ENCODE peak calls at places on chromosomes 7 and 10, in four cellular contexts. A is K562, Y is IMR-90, P is GM12878. H is an unnamed sample.
A peak's percentile ranks its signal among the peaks of the same experiment; 100 is the strongest.

GRCh38 chr7:134114992-134115391 is 12.1 kb upstream of the LRGUK start:
- DNase-seq in A (no peak), Y (no peak), P (no peak), H (no peak)

GRCh38 chr10:73898730-73899400 is 12.1 kb upstream of the PLAU start:
- DNase-seq in A (no peak), Y (peak; percentile 83), P (no peak), H (no peak)

GRCh38 chr10:64573625-64574325 is 1052.6 kb downstream of the REEP3 start:
- DNase-seq in A (no peak), Y (no peak), P (no peak), H (no peak)

GRCh38 chr10:15344876-15345285 is 26.2 kb downstream of the FAM171A1 start:
- DNase-seq in A (no peak), Y (peak; percentile 85), P (no peak), H (peak; percentile 20)

GRCh38 chr7:94391716-94392390 is 2.8 kb upstream of the COL1A2 start:
- DNase-seq in A (no peak), Y (peak; percentile 88), P (no peak), H (no peak)

GRCh38 chr10:110681023-110681681 is 37.0 kb downstream of the RBM20 start:
- DNase-seq in A (peak; percentile 43), Y (peak; percentile 31), P (no peak), H (peak; percentile 81)

GRCh38 chr7:130886438-130887135 is 152.6 kb upstream of the KLF14 start:
- DNase-seq in A (no peak), Y (no peak), P (no peak), H (no peak)

GRCh38 chr10:24814568-24815313 is 91.1 kb upstream of the ARHGAP21 start:
- DNase-seq in A (no peak), Y (peak; percentile 62), P (no peak), H (peak; percentile 63)

GRCh38 chr7:73905360-73905759 is 44.4 kb downstream of the TMEM270 start:
- DNase-seq in A (no peak), Y (no peak), P (no peak), H (no peak)

GRCh38 chr7:1709281-1709680 is 39.2 kb downstream of the ELFN1 start:
- DNase-seq in A (no peak), Y (no peak), P (no peak), H (no peak)

GRCh38 chr7:2006921-2007381 is 225.8 kb downstream of the MAD1L1 start:
- DNase-seq in A (no peak), Y (no peak), P (no peak), H (no peak)

GRCh38 chr10:32386623-32387022 is 39.7 kb upstream of the EPC1 start:
- DNase-seq in A (no peak), Y (peak; percentile 27), P (no peak), H (no peak)

GRCh38 chr10:78049861-78050260 is 16.2 kb downstream of the RPS24 start:
- DNase-seq in A (no peak), Y (no peak), P (no peak), H (no peak)

GRCh38 chr10:78045237-78045636 is 11.6 kb downstream of the RPS24 start:
- DNase-seq in A (no peak), Y (no peak), P (peak; percentile 65), H (no peak)

GRCh38 chr10:78045856-78046255 is 12.2 kb downstream of the RPS24 start:
- DNase-seq in A (no peak), Y (no peak), P (no peak), H (no peak)

GRCh38 chr10:78046711-78047269 is 13.1 kb downstream of the RPS24 start:
- DNase-seq in A (no peak), Y (no peak), P (no peak), H (no peak)

DNA sequence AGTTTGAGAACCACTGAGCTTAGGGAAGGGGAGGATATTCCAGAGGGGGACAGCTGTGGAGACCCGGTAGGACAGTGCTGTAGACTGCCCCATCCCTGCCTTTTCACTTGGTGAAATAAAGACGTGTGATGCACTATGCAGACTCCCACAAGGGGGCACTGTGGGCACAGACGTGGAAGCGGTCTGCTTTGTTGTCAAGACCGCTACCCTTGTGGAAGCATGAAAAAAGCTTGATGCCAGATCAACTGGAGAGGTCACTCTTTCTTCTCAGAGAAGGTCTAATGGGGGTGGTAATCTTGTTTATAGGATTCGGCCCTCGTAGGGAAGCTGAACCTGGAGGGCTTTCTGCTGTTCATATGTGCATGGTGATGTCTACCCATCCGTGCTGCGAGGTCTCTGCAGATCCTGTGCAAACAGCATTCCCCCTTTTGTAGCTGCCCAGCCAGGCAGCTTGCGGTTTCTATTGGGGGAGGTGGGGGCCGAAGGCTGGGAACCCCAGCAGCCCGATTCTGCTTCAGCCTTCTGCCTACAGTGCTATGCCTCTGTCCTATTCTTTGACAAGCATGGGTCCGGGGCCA is 13.7 kb downstream of the RPS24 start:
- DNase-seq in A (peak; percentile 79), Y (peak; percentile 87), P (no peak), H (peak; percentile 86)
- TF ChIP-seq ELK1 in A (no peak), Y (no peak), P (no peak), H (no peak)

GRCh38 chr7:155489862-155490696 is 32.1 kb downstream of the EN2 start:
- DNase-seq in A (no peak), Y (no peak), P (no peak), H (no peak)
- TF ChIP-seq ELK1 in A (no peak), Y (no peak), P (no peak), H (no peak)

GRCh38 chr7:155590215-155591023 is 44.1 kb upstream of the CNPY1 start:
- DNase-seq in A (peak; percentile 47), Y (peak; percentile 16), P (no peak), H (no peak)

GRCh38 chr7:155588468-155588998 is 42.2 kb upstream of the CNPY1 start:
- DNase-seq in A (no peak), Y (no peak), P (no peak), H (no peak)

GRCh38 chr7:155587486-155587885 is 41.1 kb upstream of the CNPY1 start:
- DNase-seq in A (no peak), Y (no peak), P (no peak), H (no peak)

GRCh38 chr7:155591055-155591750 is 44.8 kb upstream of the CNPY1 start:
- DNase-seq in A (peak; percentile 54), Y (no peak), P (no peak), H (no peak)

DNA sequence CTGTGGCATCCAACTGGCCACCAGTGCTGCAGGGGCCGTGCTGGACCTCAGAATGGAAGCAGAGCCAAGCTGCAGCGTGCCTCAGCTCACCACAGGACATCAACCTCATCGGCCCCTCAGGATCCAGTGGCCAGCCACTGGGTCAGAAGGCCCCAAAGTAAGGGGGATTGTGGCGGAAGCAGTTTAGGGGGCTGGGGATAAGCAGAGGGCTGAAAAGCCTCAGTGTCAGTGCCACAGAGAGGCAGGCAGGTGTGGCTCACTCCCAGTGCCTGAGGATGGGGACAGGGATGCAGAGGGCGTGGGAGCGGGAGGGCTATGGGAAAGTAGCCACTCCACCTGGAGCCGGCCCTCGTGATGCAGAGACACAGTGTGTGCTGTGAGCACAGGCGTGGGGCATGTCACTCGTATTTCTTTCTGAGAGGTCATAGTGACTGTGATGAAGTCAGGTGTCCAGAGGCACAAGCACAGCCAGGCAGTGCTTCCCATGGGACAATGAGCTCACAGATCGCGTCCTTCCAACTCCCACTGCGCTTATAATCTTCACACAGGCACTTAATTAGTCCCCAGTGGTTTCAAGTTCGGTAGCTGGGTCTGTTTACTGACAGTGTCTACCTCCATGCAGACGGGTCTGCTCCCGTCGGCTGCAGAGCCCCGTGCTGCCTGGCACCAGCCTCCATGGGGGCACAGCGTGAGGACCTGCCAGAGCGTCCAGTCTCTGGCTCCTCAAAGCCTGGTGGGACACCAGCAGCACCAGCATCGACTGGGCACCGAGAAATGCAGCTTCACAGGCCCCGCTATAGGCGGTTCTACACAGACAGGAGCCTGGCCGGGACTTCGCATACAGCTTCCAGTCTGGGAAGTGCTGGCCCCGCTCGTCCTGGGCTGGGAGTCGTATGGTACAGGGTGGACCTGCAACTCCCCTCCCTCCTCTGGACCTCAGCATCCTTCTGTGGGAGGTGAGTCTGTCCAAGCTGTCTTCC is 42.9 kb upstream of the CNPY1 start:
- DNase-seq in A (no peak), Y (no peak), P (no peak), H (no peak)
- TF ChIP-seq ELK1 in A (no peak), Y (no peak), P (no peak), H (no peak)

DNA sequence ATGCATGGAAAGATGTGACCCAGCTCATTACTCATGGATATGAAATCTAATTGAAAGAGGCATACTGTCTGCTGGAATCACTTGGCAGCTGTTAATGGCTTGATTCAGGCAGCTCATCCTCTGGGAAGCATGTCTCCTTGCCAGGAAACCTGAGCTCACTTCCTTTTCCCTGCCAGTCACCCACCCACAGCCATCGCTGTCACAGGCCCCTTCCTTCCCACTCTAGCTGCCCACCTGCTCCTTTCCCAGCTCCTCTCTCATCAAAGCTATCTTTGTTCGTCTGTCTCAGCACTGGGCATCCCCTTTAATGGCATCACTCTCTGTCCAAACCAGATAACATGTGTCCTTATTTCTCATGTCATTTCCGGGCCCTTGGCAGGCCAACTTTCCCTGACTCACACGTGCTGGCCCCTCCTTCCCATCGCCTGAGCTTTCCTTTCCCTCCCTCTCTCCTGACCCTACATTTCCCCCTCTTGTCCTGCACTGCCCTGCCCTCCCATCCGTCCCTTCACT is 721.9 kb downstream of the TNS3 start:
- DNase-seq in A (no peak), Y (peak; percentile 74), P (no peak), H (no peak)
- TF ChIP-seq ELK1 in A (no peak), Y (no peak), P (no peak), H (no peak)

GRCh38 chr7:132437730-132438129 is 138.5 kb downstream of the PLXNA4 start:
- DNase-seq in A (no peak), Y (no peak), P (no peak), H (no peak)
- TF ChIP-seq ELK1 in A (no peak), Y (no peak), P (no peak), H (no peak)

GRCh38 chr10:109405338-109405737 is 518.0 kb downstream of the XPNPEP1 start:
- DNase-seq in A (no peak), Y (no peak), P (no peak), H (no peak)
- TF ChIP-seq ELK1 in A (no peak), Y (no peak), P (no peak), H (no peak)